ENCODE peak calls at places on chromosome 4, in six cellular contexts. S is caudate nucleus; Q is stimulated activated CD8-positive, alpha-beta memory T cell treated with anti-CD3 and anti-CD28 coated beads, Interleukin-12 subunit alpha, Interleukin-12 subunit beta, amount 100 ng/mL, for 1 hour; C is GM23338; V is GM23248; G is Panc1. H is an unnamed sample.

GRCh38 chr4:159191989-159192388 is 89.1 kb downstream of the RAPGEF2 start:
- DNase-seq in S (no peak), Q (no peak), C (peak), V (peak), G (no peak), H (no peak)

GRCh38 chr4:90958256-90958895 is 831.2 kb downstream of the CCSER1 start:
- DNase-seq in S (no peak), Q (no peak), C (peak), V (no peak), G (no peak), H (no peak)

GRCh38 chr4:17550549-17550948 is 26.4 kb upstream of the LAP3 start:
- DNase-seq in S (no peak), Q (no peak), C (no peak), V (no peak), G (no peak), H (no peak)

GRCh38 chr4:59223292-59223941 is 1976.7 kb upstream of the ADGRL3 start:
- DNase-seq in S (no peak), Q (no peak), C (no peak), V (no peak), G (no peak), H (no peak)

GRCh38 chr4:189162888-189163287 is 777.8 kb upstream of the FRG1 start:
- DNase-seq in S (no peak), Q (no peak), C (no peak), V (no peak), G (no peak), H (no peak)

GRCh38 chr4:2261853-2262144 is at the start of gene MXD4:
- DNase-seq in S (no peak), Q (no peak), C (no peak), V (no peak), G (no peak), H (no peak)

GRCh38 chr4:142473218-142473959 is 372.7 kb downstream of the INPP4B start:
- DNase-seq in S (no peak), Q (no peak), C (no peak), V (no peak), G (no peak), H (peak)

GRCh38 chr4:148311493-148311892 is 130.7 kb downstream of the NR3C2 start:
- DNase-seq in S (no peak), Q (no peak), C (no peak), V (no peak), G (no peak), H (no peak)

GRCh38 chr4:53313510-53313909 is 52.4 kb downstream of the SCFD2 start:
- DNase-seq in S (no peak), Q (no peak), C (peak), V (no peak), G (no peak), H (no peak)

GRCh38 chr4:38131371-38132139 is 171.4 kb downstream of the PTTG2 start:
- DNase-seq in S (no peak), Q (peak), C (peak), V (no peak), G (no peak), H (peak)

GRCh38 chr4:37780444-37781133 is 45.9 kb upstream of the PGM2 start:
- DNase-seq in S (no peak), Q (peak), C (peak), V (peak), G (no peak), H (peak)

GRCh38 chr4:105272002-105272401 is 125.3 kb downstream of the TET2 start:
- DNase-seq in S (no peak), Q (no peak), C (no peak), V (no peak), G (no peak), H (no peak)

GRCh38 chr4:16516796-16517413 is 290.6 kb upstream of the TAPT1 start:
- DNase-seq in S (peak), Q (no peak), C (peak), V (peak), G (no peak), H (no peak)

GRCh38 chr4:178823673-178824072 is 1381.4 kb upstream of the AGA start:
- DNase-seq in S (no peak), Q (no peak), C (no peak), V (no peak), G (no peak), H (no peak)

H was measured in transverse colon.